ENCODE peak calls at places on chromosomes 16 and 17, in nine cellular contexts. J is Right ventricle myocardium superior; I is neural crest cell; E is upper lobe of right lung; A is stimulated activated CD8-positive, alpha-beta memory T cell treated with anti-CD3 and anti-CD28 coated beads, Interleukin-4, amount 100 ng/mL, for 24 hours; G is hepatic stellate cell; V is heart right ventricle; C is GM04503; D is glutamatergic neuron. M is an unnamed sample.

GRCh38 chr16:2816751-2817495 is at the start of gene PRSS21:
- DNase-seq in J (peak; percentile 35), I (no peak), E (peak; percentile 64), A (peak; percentile 20), G (no peak), V (no peak), C (no peak), D (no peak), M (no peak)

GRCh38 chr17:66783656-66784381 is 51.1 kb upstream of the CACNG5 start:
- DNase-seq in J (no peak), I (no peak), E (no peak), A (no peak), G (no peak), V (no peak), C (no peak), D (no peak), M (no peak)

GRCh38 chr17:41802961-41803682 is 8.6 kb downstream of the P3H4 start:
- DNase-seq in J (no peak), I (no peak), E (no peak), A (no peak), G (no peak), V (no peak), C (no peak), D (no peak), M (no peak)

GRCh38 chr17:68184816-68185436 is 62.9 kb upstream of the AMZ2 start:
- DNase-seq in J (no peak), I (no peak), E (no peak), A (no peak), G (no peak), V (no peak), C (no peak), D (no peak), M (no peak)

GRCh38 chr16:8374032-8374431 is 216.3 kb downstream of the TMEM114 start:
- DNase-seq in J (no peak), I (no peak), E (no peak), A (no peak), G (no peak), V (no peak), C (no peak), D (no peak), M (no peak)

GRCh38 chr17:32998893-32999240 is 7.2 kb downstream of the SPACA3 start:
- DNase-seq in J (no peak), I (no peak), E (no peak), A (no peak), G (peak; percentile 56), V (no peak), C (peak; percentile 19), D (no peak), M (no peak)

GRCh38 chr16:4261557-4262172 is 11.2 kb downstream of the TFAP4 start:
- DNase-seq in J (no peak), I (peak; percentile 72), E (no peak), A (peak; percentile 15), G (peak; percentile 37), V (no peak), C (no peak), D (peak; percentile 82), M (peak; percentile 60)

GRCh38 chr17:11813278-11813677 is 184.0 kb downstream of the ZNF18 start:
- DNase-seq in J (no peak), I (no peak), E (no peak), A (no peak), G (no peak), V (no peak), C (no peak), D (no peak), M (no peak)

GRCh38 chr16:31087971-31088370 is 772 bp downstream of the PRSS53 start:
- DNase-seq in J (no peak), I (no peak), E (no peak), A (no peak), G (no peak), V (no peak), C (no peak), D (no peak), M (no peak)

GRCh38 chr17:41836550-41837196 is 641 bp upstream of the NT5C3B start:
- DNase-seq in J (no peak), I (no peak), E (peak; percentile 23), A (no peak), G (no peak), V (no peak), C (no peak), D (no peak), M (no peak)

GRCh38 chr17:83071966-83072562 is 7.3 kb upstream of the METRNL start:
- DNase-seq in J (no peak), I (no peak), E (no peak), A (no peak), G (no peak), V (no peak), C (no peak), D (no peak), M (no peak)

GRCh38 chr16:22183335-22183734 is 21.0 kb downstream of the SDR42E2 start:
- DNase-seq in J (no peak), I (no peak), E (no peak), A (no peak), G (no peak), V (no peak), C (no peak), D (no peak), M (no peak)

GRCh38 chr16:20871935-20872815 is 28.0 kb downstream of the DCUN1D3 start:
- DNase-seq in J (no peak), I (no peak), E (no peak), A (no peak), G (no peak), V (no peak), C (no peak), D (no peak), M (no peak)

GRCh38 chr17:15479697-15480096 is 12.3 kb upstream of the CDRT4 start:
- DNase-seq in J (no peak), I (no peak), E (no peak), A (no peak), G (no peak), V (no peak), C (no peak), D (no peak), M (no peak)

GRCh38 chr16:19071811-19072777 is 4.7 kb downstream of the COQ7 start:
- DNase-seq in J (peak; percentile 60), I (peak; percentile 59), E (peak; percentile 72), A (peak; percentile 26), G (peak; percentile 44), V (peak; percentile 59), C (no peak), D (peak; percentile 65), M (no peak)

GRCh38 chr16:25109643-25110042 is 1.9 kb upstream of the LCMT1 start:
- DNase-seq in J (no peak), I (no peak), E (no peak), A (no peak), G (peak; percentile 86), V (peak; percentile 72), C (peak; percentile 91), D (no peak), M (no peak)

GRCh38 chr17:22435231-22435974 is 743.1 kb downstream of the KCNJ18 start:
- DNase-seq in J (no peak), I (no peak), E (no peak), A (no peak), G (no peak), V (no peak), C (no peak), D (no peak), M (no peak)

GRCh38 chr17:10171581-10171981 is 26.8 kb downstream of the GAS7 start:
- DNase-seq in J (no peak), I (no peak), E (no peak), A (no peak), G (no peak), V (no peak), C (no peak), D (no peak), M (no peak)

GRCh38 chr16:56679813-56680212 is 2.5 kb upstream of the MT1X start:
- DNase-seq in J (no peak), I (no peak), E (no peak), A (no peak), G (no peak), V (peak; percentile 16), C (no peak), D (no peak), M (no peak)

GRCh38 chr17:7191571-7192270 is 12.6 kb upstream of the ASGR1 start:
- DNase-seq in J (peak; percentile 44), I (peak; percentile 48), E (no peak), A (no peak), G (peak; percentile 82), V (peak; percentile 63), C (no peak), D (peak; percentile 87), M (peak; percentile 82)

GRCh38 chr17:50523208-50523607 is 9.3 kb upstream of the EPN3 start:
- DNase-seq in J (no peak), I (no peak), E (no peak), A (no peak), G (no peak), V (no peak), C (no peak), D (no peak), M (no peak)

GRCh38 chr16:86129541-86129940 is 230.6 kb downstream of the IRF8 start:
- DNase-seq in J (no peak), I (no peak), E (no peak), A (no peak), G (no peak), V (no peak), C (no peak), D (no peak), M (no peak)

GRCh38 chr17:17098426-17099035 is 56.3 kb downstream of the MPRIP start:
- DNase-seq in J (peak; percentile 67), I (peak; percentile 10), E (no peak), A (no peak), G (peak; percentile 60), V (peak; percentile 79), C (no peak), D (no peak), M (no peak)

GRCh38 chr16:89431158-89431584 is 59.2 kb downstream of the ANKRD11 start:
- DNase-seq in J (no peak), I (no peak), E (no peak), A (no peak), G (no peak), V (no peak), C (peak; percentile 67), D (peak; percentile 67), M (peak; percentile 40)

GRCh38 chr17:40958086-40958953 is 8.4 kb downstream of the KRT39 start:
- DNase-seq in J (no peak), I (no peak), E (no peak), A (no peak), G (no peak), V (no peak), C (no peak), D (no peak), M (no peak)

GRCh38 chr17:77131919-77132318 is 8.8 kb upstream of the SEC14L1 start:
- DNase-seq in J (no peak), I (no peak), E (no peak), A (no peak), G (peak; percentile 53), V (no peak), C (no peak), D (no peak), M (no peak)

GRCh38 chr16:53826658-53827057 is 122.7 kb downstream of the FTO start:
- DNase-seq in J (no peak), I (no peak), E (no peak), A (no peak), G (no peak), V (no peak), C (no peak), D (no peak), M (no peak)

GRCh38 chr16:17314148-17314547 is 156.6 kb downstream of the XYLT1 start:
- DNase-seq in J (no peak), I (no peak), E (no peak), A (no peak), G (no peak), V (no peak), C (no peak), D (no peak), M (no peak)

GRCh38 chr16:89114159-89114981 is 20.7 kb downstream of the ACSF3 start:
- DNase-seq in J (no peak), I (no peak), E (peak; percentile 63), A (no peak), G (no peak), V (no peak), C (no peak), D (peak; percentile 11), M (no peak)

GRCh38 chr16:27639588-27640276 is 89.8 kb downstream of the KATNIP start:
- DNase-seq in J (no peak), I (peak; percentile 31), E (no peak), A (no peak), G (peak; percentile 72), V (peak; percentile 16), C (no peak), D (no peak), M (peak; percentile 84)

GRCh38 chr17:72580321-72581127 is 459.7 kb downstream of the SOX9 start:
- DNase-seq in J (no peak), I (no peak), E (no peak), A (no peak), G (no peak), V (no peak), C (no peak), D (no peak), M (no peak)

M was measured in retina.